ENCODE peak calls at places on chromosome 16, in seven cellular contexts. A, G, V, D, X, P and Q are unnamed samples.

GRCh38 chr16:15874745-15875314 is 13.6 kb downstream of the CEP20 start:
- DNase-seq in A (peak; percentile 76), G (peak; percentile 31), V (no peak), D (peak; percentile 57), X (peak; percentile 77), P (peak; percentile 61), Q (peak; percentile 80)

GRCh38 chr16:3095869-3096268 is 3.2 kb downstream of the ZSCAN10 start:
- DNase-seq in A (no peak), G (no peak), V (no peak), D (no peak), X (peak; percentile 46), P (no peak), Q (no peak)

GRCh38 chr16:76970087-76970744 is 220.8 kb upstream of the MON1B start:
- DNase-seq in A (no peak), G (no peak), V (no peak), D (no peak), X (peak; percentile 31), P (peak; percentile 96), Q (no peak)

GRCh38 chr16:81358860-81359259 is 44.1 kb downstream of the GAN start:
- DNase-seq in A (no peak), G (no peak), V (no peak), D (no peak), X (no peak), P (no peak), Q (no peak)

GRCh38 chr16:77918792-77919707 is 103.3 kb upstream of the CLEC3A start:
- DNase-seq in A (peak; percentile 85), G (no peak), V (no peak), D (no peak), X (no peak), P (no peak), Q (peak; percentile 78)

GRCh38 chr16:82282662-82283061 is 112.6 kb upstream of the MPHOSPH6 start:
- DNase-seq in A (no peak), G (no peak), V (no peak), D (no peak), X (no peak), P (no peak), Q (no peak)

GRCh38 chr16:50644730-50645129 is 36.4 kb downstream of the SNX20 start:
- DNase-seq in A (no peak), G (no peak), V (peak; percentile 31), D (peak; percentile 54), X (peak; percentile 68), P (no peak), Q (no peak)

GRCh38 chr16:64459402-64459801 is 662.5 kb downstream of the CDH11 start:
- DNase-seq in A (no peak), G (no peak), V (no peak), D (no peak), X (no peak), P (no peak), Q (no peak)

GRCh38 chr16:27795992-27796614 is 246.2 kb downstream of the KATNIP start:
- DNase-seq in A (peak; percentile 37), G (peak; percentile 66), V (peak; percentile 21), D (peak; percentile 74), X (peak; percentile 62), P (peak; percentile 45), Q (peak; percentile 31)

GRCh38 chr16:27432600-27432957 is 30.6 kb downstream of the IL21R start:
- DNase-seq in A (peak; percentile 51), G (no peak), V (no peak), D (peak; percentile 12), X (peak; percentile 83), P (peak; percentile 83), Q (peak; percentile 82)

GRCh38 chr16:89003831-89004208 is 26.8 kb upstream of the CBFA2T3 start:
- DNase-seq in A (no peak), G (no peak), V (no peak), D (no peak), X (no peak), P (no peak), Q (no peak)

GRCh38 chr16:23367564-23367963 is 65.5 kb downstream of the SCNN1B start:
- DNase-seq in A (no peak), G (no peak), V (no peak), D (no peak), X (no peak), P (no peak), Q (no peak)

GRCh38 chr16:86511317-86512161 is 1.2 kb downstream of the FOXF1 start:
- DNase-seq in A (peak; percentile 63), G (peak; percentile 17), V (no peak), D (peak; percentile 44), X (peak; percentile 27), P (no peak), Q (peak; percentile 31)
- H3K23ac ChIP-seq in A (peak overlapping the region; percentile 28), G (peak overlapping the region; percentile 95), V (no peak overlapping the region), D (no peak overlapping the region), X (no peak overlapping the region), P (no peak overlapping the region), Q (peak overlapping the region; percentile 91)

GRCh38 chr16:18979936-18980335 is 3.8 kb upstream of the TMC7 start:
- DNase-seq in A (no peak), G (no peak), V (no peak), D (no peak), X (no peak), P (no peak), Q (no peak)
- H3K23ac ChIP-seq in A (no peak overlapping the region), G (no peak overlapping the region), V (no peak overlapping the region), D (no peak overlapping the region), X (no peak overlapping the region), P (no peak overlapping the region), Q (no peak overlapping the region)

GRCh38 chr16:72399811-72400210 is 227.9 kb upstream of the PMFBP1 start:
- DNase-seq in A (no peak), G (no peak), V (no peak), D (no peak), X (no peak), P (no peak), Q (no peak)
- H3K23ac ChIP-seq in A (no peak overlapping the region), G (no peak overlapping the region), V (no peak overlapping the region), D (no peak overlapping the region), X (no peak overlapping the region), P (no peak overlapping the region), Q (no peak overlapping the region)

GRCh38 chr16:47211218-47211617 is 67.5 kb upstream of the NETO2 start:
- DNase-seq in A (peak; percentile 7), G (no peak), V (no peak), D (no peak), X (no peak), P (no peak), Q (no peak)

DNA sequence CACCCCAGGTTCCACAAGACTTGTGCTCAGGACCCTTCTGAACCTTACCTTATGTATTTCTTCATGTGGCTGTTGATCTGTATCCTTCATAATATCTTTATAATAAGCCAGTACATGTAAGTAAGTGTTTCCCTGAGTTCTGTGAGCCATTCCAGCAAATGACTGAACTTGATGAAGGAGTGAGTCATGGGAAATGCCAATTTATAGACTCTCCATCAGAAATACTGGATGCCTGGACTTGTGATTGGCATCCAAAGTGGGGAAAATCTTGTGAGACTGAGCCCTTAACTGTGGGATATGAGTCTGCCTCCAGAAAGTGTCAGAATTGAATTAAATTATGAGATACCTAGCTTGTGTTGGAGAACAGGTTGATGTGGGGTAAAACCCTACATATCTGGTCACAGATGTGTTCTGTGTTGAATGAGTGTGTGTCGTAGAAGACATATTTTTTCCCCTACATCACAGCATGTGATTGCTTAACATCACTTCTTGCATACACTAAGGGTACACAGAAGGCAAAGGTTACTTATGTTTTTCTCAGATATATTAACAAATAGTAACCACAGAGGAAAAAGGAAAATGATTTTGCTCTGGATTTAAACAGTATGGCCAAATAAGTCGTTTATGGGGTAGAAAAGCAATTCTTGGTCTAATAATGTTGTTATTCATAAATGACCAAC is 70.2 kb upstream of the NETO2 start:
- DNase-seq in A (peak; percentile 42), G (no peak), V (no peak), D (no peak), X (no peak), P (no peak), Q (peak; percentile 12)
- H3K23ac ChIP-seq in A (no peak overlapping the region), G (no peak overlapping the region), V (no peak overlapping the region), D (no peak overlapping the region), X (no peak overlapping the region), P (no peak overlapping the region), Q (no peak overlapping the region)

DNA sequence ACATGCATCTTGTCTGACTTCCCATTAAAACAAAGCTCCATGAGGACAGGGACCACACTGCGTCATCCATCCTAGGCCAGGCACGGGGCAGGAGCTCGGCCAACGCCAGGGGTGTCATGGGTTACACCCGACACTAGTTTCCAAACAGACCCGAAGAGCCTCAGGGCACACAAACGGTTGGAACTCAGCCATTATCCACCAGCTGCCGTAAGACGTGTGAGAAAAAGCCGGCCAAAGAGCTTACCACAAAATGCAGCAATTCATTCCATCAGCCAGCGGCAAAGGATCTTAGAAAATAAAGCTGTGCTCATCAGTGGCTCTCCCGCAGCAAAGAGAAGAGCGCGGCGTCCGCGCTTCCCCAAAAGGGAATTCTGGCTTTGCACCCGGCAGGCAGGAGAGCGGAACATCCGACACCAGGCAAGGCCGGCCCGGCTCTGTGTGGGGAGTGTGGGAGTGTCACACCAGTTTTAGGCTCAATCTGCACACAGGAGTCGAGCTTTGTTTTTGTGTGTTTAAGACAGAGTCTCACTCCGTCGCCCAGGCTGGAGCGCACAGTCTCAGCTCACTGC is 1.7 kb downstream of the SLC38A8 start:
- DNase-seq in A (no peak), G (no peak), V (no peak), D (no peak), X (no peak), P (no peak), Q (peak; percentile 41)
- H3K23ac ChIP-seq in A (no peak overlapping the region), G (no peak overlapping the region), V (no peak overlapping the region), D (no peak overlapping the region), X (no peak overlapping the region), P (no peak overlapping the region), Q (no peak overlapping the region)

DNA sequence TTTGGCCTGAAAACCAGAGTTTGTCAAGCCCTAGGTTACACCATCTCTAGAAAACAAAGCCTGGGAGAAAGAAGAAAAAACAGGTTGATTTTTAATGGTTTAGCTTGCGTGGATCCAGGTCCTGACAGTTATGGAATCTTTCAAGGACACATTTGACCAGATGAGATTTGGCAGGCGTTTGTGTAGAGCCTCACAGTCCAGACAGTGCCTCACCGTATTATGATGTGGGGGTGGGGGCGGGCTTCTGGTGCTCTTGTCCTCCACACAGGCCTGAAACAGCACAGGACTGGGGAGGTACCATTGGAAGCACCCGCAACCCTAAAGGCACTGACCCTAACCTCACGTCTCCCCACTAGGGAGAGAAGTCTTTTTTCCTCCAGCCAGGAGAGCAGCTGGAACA is 19.6 kb downstream of the MVP start:
- DNase-seq in A (no peak), G (no peak), V (no peak), D (no peak), X (no peak), P (no peak), Q (no peak)
- H3K23ac ChIP-seq in A (no peak overlapping the region), G (peak overlapping the region; percentile 17), V (no peak overlapping the region), D (no peak overlapping the region), X (peak overlapping the region; percentile 3), P (no peak overlapping the region), Q (no peak overlapping the region)

GRCh38 chr16:1966460-1966859 is at the start of gene RNF151:
- DNase-seq in A (no peak), G (no peak), V (no peak), D (no peak), X (no peak), P (no peak), Q (no peak)

GRCh38 chr16:1961651-1962067 is 2.3 kb downstream of the NDUFB10 start:
- DNase-seq in A (no peak), G (no peak), V (no peak), D (no peak), X (peak; percentile 63), P (no peak), Q (no peak)

GRCh38 chr16:1965610-1966009 is 984 bp upstream of the RPS2 start:
- DNase-seq in A (no peak), G (no peak), V (no peak), D (no peak), X (no peak), P (no peak), Q (no peak)

GRCh38 chr16:1964506-1965471 is at the start of gene RPS2:
- DNase-seq in A (peak; percentile 99), G (peak; percentile 97), V (peak; percentile 94), D (peak; percentile 99), X (peak; percentile 99), P (peak; percentile 99), Q (peak; percentile 98)

GRCh38 chr16:1964046-1964505 is 550 bp downstream of the RPS2 start:
- DNase-seq in A (peak; percentile 57), G (no peak), V (no peak), D (no peak), X (peak; percentile 34), P (no peak), Q (no peak)
- H3K23ac ChIP-seq in A (peak overlapping the region; percentile 34), G (peak overlapping the region; percentile 0), V (no peak overlapping the region), D (peak overlapping the region; percentile 42), X (peak overlapping the region; percentile 48), P (no peak overlapping the region), Q (peak overlapping the region; percentile 37)